ENCODE peak calls at places on chromosome 21, in five cellular contexts. One of them, this sample, is unnamed.

GRCh38 chr21:38376693-38377092 is 119.9 kb downstream of the KCNJ15 start:
- DNase-seq in thoracic aorta: no peak
- DNase-seq in PC-9: no peak
- DNase-seq in mesenchymal stem cell: no peak
- DNase-seq in mesendoderm: no peak
- DNase-seq in this sample: no peak

GRCh38 chr21:22476726-22477646 is 1478.8 kb downstream of the NCAM2 start:
- DNase-seq in PC-9: no peak
- DNase-seq in mesendoderm: peak; percentile 29
- DNase-seq in mesenchymal stem cell: no peak
- DNase-seq in thoracic aorta: no peak
- DNase-seq in this sample: no peak

GRCh38 chr21:17793675-17794123 is 25.5 kb downstream of the C21orf91 start:
- DNase-seq in thoracic aorta: no peak
- DNase-seq in PC-9: no peak
- DNase-seq in mesenchymal stem cell: peak; percentile 68
- DNase-seq in mesendoderm: no peak
- DNase-seq in this sample: no peak

GRCh38 chr21:27693376-27693775 is 726.5 kb upstream of the ADAMTS5 start:
- DNase-seq in mesenchymal stem cell: peak; percentile 59
- DNase-seq in thoracic aorta: no peak
- DNase-seq in mesendoderm: no peak
- DNase-seq in PC-9: no peak
- DNase-seq in this sample: peak; percentile 68

GRCh38 chr21:41494242-41494641 is 13.7 kb downstream of the TMPRSS2 start:
- DNase-seq in thoracic aorta: no peak
- DNase-seq in PC-9: no peak
- DNase-seq in mesenchymal stem cell: no peak
- DNase-seq in mesendoderm: no peak
- DNase-seq in this sample: no peak

GRCh38 chr21:38139380-38140168 is 117.2 kb upstream of the KCNJ15 start:
- DNase-seq in thoracic aorta: no peak
- DNase-seq in mesenchymal stem cell: peak; percentile 89
- DNase-seq in PC-9: peak; percentile 58
- DNase-seq in mesendoderm: peak; percentile 64
- DNase-seq in this sample: no peak

GRCh38 chr21:14356771-14357170 is 26.2 kb downstream of the HSPA13 start:
- DNase-seq in thoracic aorta: no peak
- DNase-seq in mesenchymal stem cell: no peak
- DNase-seq in mesendoderm: no peak
- DNase-seq in PC-9: no peak
- DNase-seq in this sample: no peak

GRCh38 chr21:39915881-39916280 is 48.6 kb downstream of the PCP4 start:
- DNase-seq in thoracic aorta: no peak
- DNase-seq in mesendoderm: no peak
- DNase-seq in mesenchymal stem cell: no peak
- DNase-seq in PC-9: no peak
- DNase-seq in this sample: no peak

GRCh38 chr21:15221799-15222386 is 157.1 kb upstream of the NRIP1 start:
- DNase-seq in mesendoderm: peak; percentile 95
- DNase-seq in mesenchymal stem cell: peak; percentile 53
- DNase-seq in thoracic aorta: peak; percentile 7
- DNase-seq in PC-9: peak; percentile 82
- DNase-seq in this sample: no peak

GRCh38 chr21:24050233-24050632 is 1557.0 kb downstream of the MRPL39 start:
- DNase-seq in mesendoderm: no peak
- DNase-seq in PC-9: no peak
- DNase-seq in thoracic aorta: no peak
- DNase-seq in mesenchymal stem cell: no peak
- DNase-seq in this sample: no peak

GRCh38 chr21:15254111-15254510 is 189.3 kb upstream of the NRIP1 start:
- DNase-seq in thoracic aorta: no peak
- DNase-seq in PC-9: no peak
- DNase-seq in mesendoderm: no peak
- DNase-seq in mesenchymal stem cell: no peak
- DNase-seq in this sample: no peak

GRCh38 chr21:40335689-40336088 is 468.5 kb downstream of the PCP4 start:
- DNase-seq in mesendoderm: no peak
- DNase-seq in thoracic aorta: no peak
- DNase-seq in PC-9: no peak
- DNase-seq in mesenchymal stem cell: no peak
- DNase-seq in this sample: no peak

GRCh38 chr21:19603011-19603593 is 1199.5 kb upstream of the TMPRSS15 start:
- DNase-seq in mesendoderm: no peak
- DNase-seq in mesenchymal stem cell: peak; percentile 1
- DNase-seq in PC-9: no peak
- DNase-seq in thoracic aorta: no peak
- DNase-seq in this sample: no peak

GRCh38 chr21:38404134-38404533 is 94.1 kb downstream of the ERG start:
- DNase-seq in thoracic aorta: no peak
- DNase-seq in PC-9: no peak
- DNase-seq in mesendoderm: no peak
- DNase-seq in mesenchymal stem cell: no peak
- DNase-seq in this sample: no peak

GRCh38 chr21:18204931-18205330 is 39.7 kb upstream of the CHODL start:
- DNase-seq in thoracic aorta: no peak
- DNase-seq in mesenchymal stem cell: peak; percentile 16
- DNase-seq in mesendoderm: peak; percentile 24
- DNase-seq in PC-9: no peak
- DNase-seq in this sample: no peak

GRCh38 chr21:8991968-8992621 is 1529.3 kb upstream of the TPTE start:
- DNase-seq in mesendoderm: no peak
- DNase-seq in PC-9: peak; percentile 26
- DNase-seq in mesenchymal stem cell: no peak
- DNase-seq in thoracic aorta: no peak
- DNase-seq in this sample: no peak

GRCh38 chr21:38831526-38832467 is 26.1 kb downstream of the ETS2 start:
- DNase-seq in mesendoderm: no peak
- DNase-seq in thoracic aorta: peak; percentile 70
- DNase-seq in PC-9: peak; percentile 79
- DNase-seq in mesenchymal stem cell: peak; percentile 99
- DNase-seq in this sample: peak; percentile 93

GRCh38 chr21:33760641-33761103 is 118.4 kb downstream of the ITSN1 start:
- DNase-seq in mesenchymal stem cell: peak; percentile 79
- DNase-seq in PC-9: no peak
- DNase-seq in thoracic aorta: no peak
- DNase-seq in mesendoderm: no peak
- DNase-seq in this sample: peak; percentile 76

GRCh38 chr21:14382486-14382834 is 486 bp downstream of the HSPA13 start:
- DNase-seq in mesenchymal stem cell: no peak
- DNase-seq in PC-9: no peak
- DNase-seq in thoracic aorta: no peak
- DNase-seq in mesendoderm: peak; percentile 86
- DNase-seq in this sample: no peak

GRCh38 chr21:29187939-29188338 is 57.5 kb downstream of the MAP3K7CL start:
- DNase-seq in thoracic aorta: no peak
- DNase-seq in mesenchymal stem cell: peak; percentile 77
- DNase-seq in PC-9: peak; percentile 81
- DNase-seq in mesendoderm: no peak
- DNase-seq in this sample: peak; percentile 72

GRCh38 chr21:39353295-39353694 is 4.4 kb upstream of the HMGN1 start:
- DNase-seq in mesenchymal stem cell: peak; percentile 60
- DNase-seq in mesendoderm: no peak
- DNase-seq in thoracic aorta: no peak
- DNase-seq in PC-9: no peak
- DNase-seq in this sample: no peak

GRCh38 chr21:34983680-34984086 is 65.4 kb downstream of the RUNX1 start:
- DNase-seq in mesenchymal stem cell: peak; percentile 73
- DNase-seq in mesendoderm: no peak
- DNase-seq in thoracic aorta: no peak
- DNase-seq in PC-9: no peak
- DNase-seq in this sample: no peak

GRCh38 chr21:29289317-29289716 is 9.4 kb upstream of the BACH1 start:
- DNase-seq in mesenchymal stem cell: no peak
- DNase-seq in PC-9: no peak
- DNase-seq in mesendoderm: no peak
- DNase-seq in thoracic aorta: no peak
- DNase-seq in this sample: no peak

GRCh38 chr21:35705237-35705887 is 355.0 kb downstream of the SETD4 start:
- DNase-seq in thoracic aorta: no peak
- DNase-seq in mesenchymal stem cell: no peak
- DNase-seq in PC-9: no peak
- DNase-seq in mesendoderm: no peak
- DNase-seq in this sample: no peak

GRCh38 chr21:15539376-15539775 is 190.4 kb upstream of the USP25 start:
- DNase-seq in thoracic aorta: no peak
- DNase-seq in mesendoderm: no peak
- DNase-seq in mesenchymal stem cell: no peak
- DNase-seq in PC-9: no peak
- DNase-seq in this sample: no peak

GRCh38 chr21:16363563-16363962 is 633.8 kb downstream of the USP25 start:
- DNase-seq in PC-9: no peak
- DNase-seq in thoracic aorta: no peak
- DNase-seq in mesendoderm: no peak
- DNase-seq in mesenchymal stem cell: no peak
- DNase-seq in this sample: no peak

GRCh38 chr21:32315511-32316362 is 17.1 kb downstream of the MRAP start:
- DNase-seq in mesendoderm: no peak
- DNase-seq in thoracic aorta: no peak
- DNase-seq in PC-9: no peak
- DNase-seq in mesenchymal stem cell: no peak
- DNase-seq in this sample: no peak

GRCh38 chr21:32317726-32318125 is 19.1 kb downstream of the MRAP start:
- DNase-seq in mesenchymal stem cell: no peak
- DNase-seq in thoracic aorta: no peak
- DNase-seq in PC-9: no peak
- DNase-seq in mesendoderm: no peak
- DNase-seq in this sample: no peak

GRCh38 chr21:32319012-32319411 is 20.4 kb downstream of the MRAP start:
- DNase-seq in PC-9: no peak
- DNase-seq in mesenchymal stem cell: no peak
- DNase-seq in thoracic aorta: no peak
- DNase-seq in mesendoderm: no peak
- DNase-seq in this sample: no peak

GRCh38 chr21:32314806-32315205 is 16.2 kb downstream of the MRAP start:
- DNase-seq in mesenchymal stem cell: no peak
- DNase-seq in PC-9: no peak
- DNase-seq in mesendoderm: no peak
- DNase-seq in thoracic aorta: no peak
- DNase-seq in this sample: no peak

GRCh38 chr21:32316363-32317215 is 17.9 kb downstream of the MRAP start:
- DNase-seq in mesenchymal stem cell: no peak
- DNase-seq in mesendoderm: no peak
- DNase-seq in PC-9: no peak
- DNase-seq in thoracic aorta: no peak
- DNase-seq in this sample: no peak
- H3K36me3 ChIP-seq in mesenchymal stem cell: peaks cover 68% of the 10 kb centered on the region
- H3K36me3 ChIP-seq in mesendoderm: peaks cover 27% of the 10 kb centered on the region
- H3K36me3 ChIP-seq in PC-9: no peaks in the 10 kb centered on the region
- H3K36me3 ChIP-seq in thoracic aorta: peaks cover 73% of the 10 kb centered on the region
- H3K36me3 ChIP-seq in this sample: peaks cover 38% of the 10 kb centered on the region

DNA sequence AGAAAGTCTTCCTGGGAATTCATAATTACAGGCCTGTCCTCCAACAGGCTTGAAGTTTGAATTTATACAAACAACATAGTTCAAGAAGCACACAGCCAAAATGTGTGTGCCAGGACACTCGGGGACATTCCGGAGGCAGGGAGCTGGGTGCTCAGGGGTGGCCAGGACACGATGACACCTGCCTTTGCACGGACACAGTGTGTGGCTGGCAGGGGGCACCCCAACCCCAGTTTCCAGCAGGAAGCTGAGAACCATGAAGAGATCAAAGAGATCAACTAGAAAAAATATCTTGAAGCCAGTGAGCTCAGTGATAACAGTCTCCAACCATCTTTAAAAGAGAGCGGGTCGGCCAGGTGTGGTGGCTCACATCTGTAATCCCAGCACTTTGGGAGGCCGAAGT is 32.5 kb upstream of the TRAPPC10 start:
- DNase-seq in thoracic aorta: no peak
- DNase-seq in mesendoderm: no peak
- DNase-seq in PC-9: no peak
- DNase-seq in mesenchymal stem cell: no peak
- DNase-seq in this sample: no peak
- H3K36me3 ChIP-seq in thoracic aorta: peaks cover 34% of the 10 kb centered on the region
- H3K36me3 ChIP-seq in mesendoderm: no peaks in the 10 kb centered on the region
- H3K36me3 ChIP-seq in PC-9: no peaks in the 10 kb centered on the region
- H3K36me3 ChIP-seq in mesenchymal stem cell: peaks cover 45% of the 10 kb centered on the region
- H3K36me3 ChIP-seq in this sample: peaks cover 18% of the 10 kb centered on the region

DNA sequence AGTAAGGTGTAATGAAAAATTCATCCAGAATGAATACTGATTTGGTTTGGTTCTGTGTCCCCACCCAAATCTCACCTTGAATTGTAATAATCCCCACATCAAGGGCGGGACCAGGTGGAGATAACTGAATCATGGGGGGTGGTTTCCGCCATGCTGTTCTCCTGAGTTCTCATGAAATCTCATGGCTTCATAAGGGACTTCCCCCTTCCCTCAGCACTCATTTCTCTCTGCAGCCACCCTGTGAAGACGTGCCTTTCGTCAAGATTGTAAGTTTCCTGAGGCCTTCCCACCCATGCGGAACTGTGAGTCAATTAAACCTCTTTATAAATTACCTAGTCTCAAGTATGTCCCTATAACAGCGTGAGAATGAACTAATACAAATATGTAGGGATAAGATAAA is 5.5 kb upstream of the SYNJ1 start:
- DNase-seq in mesendoderm: no peak
- DNase-seq in thoracic aorta: no peak
- DNase-seq in mesenchymal stem cell: no peak
- DNase-seq in PC-9: no peak
- DNase-seq in this sample: no peak
- H3K36me3 ChIP-seq in mesendoderm: peaks cover 3% of the 10 kb centered on the region
- H3K36me3 ChIP-seq in thoracic aorta: peaks cover 3% of the 10 kb centered on the region
- H3K36me3 ChIP-seq in mesenchymal stem cell: peaks cover 2% of the 10 kb centered on the region
- H3K36me3 ChIP-seq in PC-9: no peaks in the 10 kb centered on the region
- H3K36me3 ChIP-seq in this sample: no peaks in the 10 kb centered on the region

DNA sequence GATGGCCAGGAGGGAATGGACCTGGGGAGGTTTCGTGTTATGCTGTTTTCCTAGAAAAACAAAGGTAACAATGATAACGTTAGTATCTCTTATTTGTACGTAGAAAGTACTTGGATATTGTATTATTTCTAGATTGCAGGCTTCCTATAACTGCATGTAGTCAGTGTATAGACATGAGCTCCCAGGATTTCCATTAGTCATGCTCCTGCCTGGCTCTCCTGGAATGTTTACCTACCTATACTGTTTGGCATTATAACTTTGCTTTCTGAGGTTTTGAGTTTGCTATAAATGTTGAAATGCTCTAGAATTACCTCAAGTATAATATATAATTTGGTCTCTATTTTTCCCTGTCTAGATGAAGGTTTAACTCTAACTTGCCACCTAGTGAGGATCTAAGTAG is 66.1 kb downstream of the TTC3 start:
- DNase-seq in mesendoderm: peak; percentile 38
- DNase-seq in mesenchymal stem cell: peak; percentile 25
- DNase-seq in PC-9: no peak
- DNase-seq in thoracic aorta: no peak
- DNase-seq in this sample: no peak
- H3K36me3 ChIP-seq in mesendoderm: no peaks in the 10 kb centered on the region
- H3K36me3 ChIP-seq in mesenchymal stem cell: peaks cover 9% of the 10 kb centered on the region
- H3K36me3 ChIP-seq in PC-9: peaks cover 19% of the 10 kb centered on the region
- H3K36me3 ChIP-seq in thoracic aorta: peaks cover 40% of the 10 kb centered on the region
- H3K36me3 ChIP-seq in this sample: peaks cover 12% of the 10 kb centered on the region

DNA sequence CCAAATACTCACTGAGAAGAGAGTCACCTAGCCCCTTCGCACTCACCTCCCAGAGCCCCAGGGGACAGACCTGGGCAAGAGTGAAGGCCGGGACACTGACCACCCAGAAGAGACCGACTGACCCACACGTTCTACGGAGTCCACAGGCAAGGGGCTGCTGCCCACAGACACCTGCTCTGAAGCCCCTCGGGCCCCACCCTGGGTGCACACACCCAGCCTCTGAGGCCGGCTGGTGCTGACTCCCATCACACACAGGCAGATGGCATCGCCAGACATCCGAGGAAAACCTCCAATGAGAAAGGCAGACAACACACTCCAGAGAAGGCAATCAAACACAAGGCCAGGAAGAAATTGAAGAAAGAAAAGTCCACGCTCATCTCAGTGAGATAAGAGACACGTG is 22.1 kb downstream of the WDR4 start:
- DNase-seq in thoracic aorta: no peak
- DNase-seq in mesendoderm: no peak
- DNase-seq in mesenchymal stem cell: no peak
- DNase-seq in PC-9: no peak
- DNase-seq in this sample: no peak
- H3K36me3 ChIP-seq in thoracic aorta: peaks cover 62% of the 10 kb centered on the region
- H3K36me3 ChIP-seq in mesendoderm: peaks cover 28% of the 10 kb centered on the region
- H3K36me3 ChIP-seq in mesenchymal stem cell: peaks cover 89% of the 10 kb centered on the region
- H3K36me3 ChIP-seq in PC-9: no peaks in the 10 kb centered on the region
- H3K36me3 ChIP-seq in this sample: peaks cover 38% of the 10 kb centered on the region

This sample was measured in BJ.